ENCODE peak calls at places on chromosome 20, in ten cellular contexts. G, Y, H, U, J, L, A, Z, C and V are unnamed samples.

GRCh38 chr20:38275815-38276550 is 15.4 kb upstream of the KIAA1755 start:
- DNase-seq in G (no peak), Y (no peak), H (peak), U (no peak), J (no peak), L (no peak), A (no peak), Z (no peak), C (peak), V (no peak)

GRCh38 chr20:62116558-62117361 is 5.5 kb upstream of the LSM14B start:
- DNase-seq in G (no peak), Y (no peak), H (no peak), U (no peak), J (no peak), L (no peak), A (no peak), Z (no peak), C (no peak), V (no peak)

GRCh38 chr20:34561661-34562060 is 3.1 kb downstream of the MAP1LC3A start:
- DNase-seq in G (no peak), Y (no peak), H (no peak), U (no peak), J (no peak), L (no peak), A (no peak), Z (no peak), C (no peak), V (no peak)

GRCh38 chr20:58179083-58179431 is 49.4 kb downstream of the ANKRD60 start:
- DNase-seq in G (peak), Y (no peak), H (no peak), U (no peak), J (no peak), L (no peak), A (no peak), Z (no peak), C (no peak), V (no peak)

GRCh38 chr20:57655812-57656161 is 35.6 kb upstream of the ZBP1 start:
- DNase-seq in G (no peak), Y (no peak), H (no peak), U (peak), J (no peak), L (no peak), A (no peak), Z (no peak), C (no peak), V (no peak)

GRCh38 chr20:35956616-35957015 is 2.3 kb upstream of the SCAND1 start:
- DNase-seq in G (no peak), Y (no peak), H (no peak), U (no peak), J (no peak), L (no peak), A (no peak), Z (no peak), C (no peak), V (no peak)

GRCh38 chr20:34544109-34544793 is 14.3 kb upstream of the MAP1LC3A start:
- DNase-seq in G (no peak), Y (no peak), H (no peak), U (peak), J (no peak), L (no peak), A (no peak), Z (no peak), C (no peak), V (no peak)

GRCh38 chr20:17741220-17741619 is 41.5 kb downstream of the BANF2 start:
- DNase-seq in G (no peak), Y (no peak), H (no peak), U (no peak), J (no peak), L (no peak), A (no peak), Z (no peak), C (no peak), V (no peak)

GRCh38 chr20:49995586-49995985 is 12.8 kb downstream of the SNAI1 start:
- DNase-seq in G (no peak), Y (no peak), H (no peak), U (no peak), J (no peak), L (no peak), A (no peak), Z (no peak), C (no peak), V (no peak)

GRCh38 chr20:33893314-33893713 is 82.2 kb downstream of the CHMP4B start:
- DNase-seq in G (no peak), Y (no peak), H (no peak), U (no peak), J (no peak), L (no peak), A (no peak), Z (no peak), C (peak), V (no peak)

GRCh38 chr20:50111120-50111828 is 1.7 kb downstream of the UBE2V1 start:
- DNase-seq in G (no peak), Y (no peak), H (no peak), U (no peak), J (no peak), L (no peak), A (no peak), Z (no peak), C (peak), V (no peak)

GRCh38 chr20:2922957-2923356 is 49.7 kb downstream of the PTPRA start:
- DNase-seq in G (no peak), Y (no peak), H (no peak), U (no peak), J (no peak), L (no peak), A (no peak), Z (no peak), C (no peak), V (no peak)

GRCh38 chr20:16548073-16548672 is 25.1 kb downstream of the KIF16B start:
- DNase-seq in G (no peak), Y (no peak), H (no peak), U (no peak), J (no peak), L (no peak), A (no peak), Z (no peak), C (no peak), V (no peak)

GRCh38 chr20:48702388-48703041 is 125.3 kb downstream of the PREX1 start:
- DNase-seq in G (no peak), Y (no peak), H (no peak), U (peak), J (no peak), L (no peak), A (no peak), Z (no peak), C (no peak), V (no peak)

GRCh38 chr20:42836339-42836738 is 353.4 kb downstream of the PTPRT start:
- DNase-seq in G (no peak), Y (no peak), H (no peak), U (peak), J (peak), L (no peak), A (no peak), Z (no peak), C (no peak), V (no peak)

GRCh38 chr20:7432612-7433011 is 507.6 kb downstream of the HAO1 start:
- DNase-seq in G (no peak), Y (no peak), H (no peak), U (no peak), J (no peak), L (no peak), A (no peak), Z (no peak), C (no peak), V (no peak)

GRCh38 chr20:17504326-17504897 is 26.8 kb downstream of the BFSP1 start:
- DNase-seq in G (no peak), Y (no peak), H (no peak), U (peak), J (no peak), L (no peak), A (no peak), Z (no peak), C (no peak), V (no peak)

GRCh38 chr20:19361801-19362200 is 149.4 kb downstream of the SLC24A3 start:
- DNase-seq in G (no peak), Y (no peak), H (no peak), U (no peak), J (no peak), L (no peak), A (no peak), Z (no peak), C (no peak), V (no peak)

GRCh38 chr20:10433623-10434466 is at the start of gene MKKS:
- DNase-seq in G (peak), Y (peak), H (peak), U (peak), J (peak), L (peak), A (peak), Z (peak), C (peak), V (no peak)

GRCh38 chr20:21523398-21523868 is 9.6 kb upstream of the NKX2-2 start:
- DNase-seq in G (no peak), Y (no peak), H (no peak), U (no peak), J (peak), L (no peak), A (no peak), Z (no peak), C (no peak), V (no peak)

GRCh38 chr20:63911171-63911570 is 16.2 kb downstream of the DNAJC5 start:
- DNase-seq in G (peak), Y (peak), H (no peak), U (peak), J (no peak), L (no peak), A (no peak), Z (no peak), C (no peak), V (no peak)

GRCh38 chr20:37990571-37991151 is 42.6 kb downstream of the TTI1 start:
- DNase-seq in G (peak), Y (no peak), H (peak), U (no peak), J (no peak), L (peak), A (no peak), Z (peak), C (peak), V (no peak)

GRCh38 chr20:42747765-42748411 is 441.8 kb downstream of the PTPRT start:
- DNase-seq in G (no peak), Y (no peak), H (no peak), U (no peak), J (no peak), L (no peak), A (no peak), Z (no peak), C (no peak), V (no peak)

GRCh38 chr20:2563116-2563515 is 26.7 kb downstream of the TMC2 start:
- DNase-seq in G (no peak), Y (no peak), H (no peak), U (no peak), J (no peak), L (no peak), A (no peak), Z (no peak), C (no peak), V (no peak)

GRCh38 chr20:37816003-37816402 is 86.9 kb upstream of the VSTM2L start:
- DNase-seq in G (no peak), Y (no peak), H (no peak), U (no peak), J (peak), L (no peak), A (no peak), Z (no peak), C (no peak), V (no peak)

GRCh38 chr20:46978871-46979536 is 84.4 kb downstream of the EYA2 start:
- DNase-seq in G (no peak), Y (no peak), H (no peak), U (no peak), J (no peak), L (no peak), A (no peak), Z (peak), C (no peak), V (no peak)

GRCh38 chr20:12086359-12086758 is 168.7 kb downstream of the BTBD3 start:
- DNase-seq in G (no peak), Y (no peak), H (no peak), U (no peak), J (no peak), L (no peak), A (no peak), Z (no peak), C (peak), V (no peak)

GRCh38 chr20:10653593-10654288 is 20.1 kb downstream of the JAG1 start:
- DNase-seq in G (no peak), Y (no peak), H (no peak), U (no peak), J (no peak), L (peak), A (no peak), Z (no peak), C (peak), V (no peak)

GRCh38 chr20:45817652-45818194 is 5.3 kb downstream of the UBE2C start:
- DNase-seq in G (no peak), Y (no peak), H (no peak), U (no peak), J (no peak), L (no peak), A (no peak), Z (no peak), C (peak), V (no peak)

GRCh38 chr20:3103369-3104032 is 19.0 kb upstream of the AVP start:
- DNase-seq in G (no peak), Y (no peak), H (peak), U (no peak), J (no peak), L (no peak), A (no peak), Z (no peak), C (no peak), V (no peak)